ENCODE peak calls at places on chromosome 15, in five cellular contexts. One of them, this sample, is unnamed.

GRCh38 chr15:73322665-73323373 is 45.9 kb downstream of the HCN4 start:
- DNase-seq in NCI-H748 treated with DMSO at 0.1 percent for 48 hours: no peak
- DNase-seq in HTR-8/SVneo: no peak
- DNase-seq in memory B cell: no peak
- DNase-seq in T-helper 1 cell: no peak
- DNase-seq in this sample: no peak

GRCh38 chr15:73936588-73937312 is 10.5 kb downstream of the LOXL1 start:
- DNase-seq in NCI-H748 treated with DMSO at 0.1 percent for 48 hours: no peak
- DNase-seq in HTR-8/SVneo: no peak
- DNase-seq in memory B cell: no peak
- DNase-seq in T-helper 1 cell: no peak
- DNase-seq in this sample: no peak

GRCh38 chr15:79168922-79169322 is 78.3 kb upstream of the RASGRF1 start:
- DNase-seq in NCI-H748 treated with DMSO at 0.1 percent for 48 hours: peak
- DNase-seq in HTR-8/SVneo: no peak
- DNase-seq in memory B cell: no peak
- DNase-seq in T-helper 1 cell: no peak
- DNase-seq in this sample: no peak

GRCh38 chr15:90126457-90127435 is 24.5 kb upstream of the IDH2 start:
- DNase-seq in NCI-H748 treated with DMSO at 0.1 percent for 48 hours: no peak
- DNase-seq in HTR-8/SVneo: peak
- DNase-seq in memory B cell: no peak
- DNase-seq in T-helper 1 cell: no peak
- DNase-seq in this sample: no peak

GRCh38 chr15:78315686-78316085 is 16.3 kb upstream of the SKIC8 start:
- DNase-seq in NCI-H748 treated with DMSO at 0.1 percent for 48 hours: no peak
- DNase-seq in HTR-8/SVneo: no peak
- DNase-seq in memory B cell: no peak
- DNase-seq in T-helper 1 cell: no peak
- DNase-seq in this sample: no peak

GRCh38 chr15:63210151-63211051 is 21.0 kb downstream of the RAB8B start:
- DNase-seq in NCI-H748 treated with DMSO at 0.1 percent for 48 hours: no peak
- DNase-seq in HTR-8/SVneo: no peak
- DNase-seq in memory B cell: no peak
- DNase-seq in T-helper 1 cell: no peak
- DNase-seq in this sample: no peak

GRCh38 chr15:77497942-77498361 is 77.3 kb downstream of the HMG20A start:
- DNase-seq in NCI-H748 treated with DMSO at 0.1 percent for 48 hours: no peak
- DNase-seq in HTR-8/SVneo: no peak
- DNase-seq in memory B cell: no peak
- DNase-seq in T-helper 1 cell: no peak
- DNase-seq in this sample: no peak

GRCh38 chr15:35566991-35567390 is 21.0 kb upstream of the DPH6 start:
- DNase-seq in NCI-H748 treated with DMSO at 0.1 percent for 48 hours: no peak
- DNase-seq in HTR-8/SVneo: no peak
- DNase-seq in memory B cell: no peak
- DNase-seq in T-helper 1 cell: no peak
- DNase-seq in this sample: no peak

GRCh38 chr15:35880896-35881295 is 334.9 kb upstream of the DPH6 start:
- DNase-seq in NCI-H748 treated with DMSO at 0.1 percent for 48 hours: no peak
- DNase-seq in HTR-8/SVneo: no peak
- DNase-seq in memory B cell: no peak
- DNase-seq in T-helper 1 cell: no peak
- DNase-seq in this sample: no peak

GRCh38 chr15:71515375-71516186 is 294.8 kb upstream of the NR2E3 start:
- DNase-seq in NCI-H748 treated with DMSO at 0.1 percent for 48 hours: no peak
- DNase-seq in HTR-8/SVneo: no peak
- DNase-seq in memory B cell: no peak
- DNase-seq in T-helper 1 cell: no peak
- DNase-seq in this sample: no peak

GRCh38 chr15:77870195-77871065 is 207.1 kb downstream of the TBC1D2B start:
- DNase-seq in NCI-H748 treated with DMSO at 0.1 percent for 48 hours: peak
- DNase-seq in HTR-8/SVneo: peak
- DNase-seq in memory B cell: peak
- DNase-seq in T-helper 1 cell: peak
- DNase-seq in this sample: peak

GRCh38 chr15:45377630-45378148 is 655 bp downstream of the GATM start:
- DNase-seq in NCI-H748 treated with DMSO at 0.1 percent for 48 hours: no peak
- DNase-seq in HTR-8/SVneo: peak
- DNase-seq in memory B cell: no peak
- DNase-seq in T-helper 1 cell: no peak
- DNase-seq in this sample: no peak

GRCh38 chr15:78930577-78931388 is 14.1 kb downstream of the CTSH start:
- DNase-seq in NCI-H748 treated with DMSO at 0.1 percent for 48 hours: no peak
- DNase-seq in HTR-8/SVneo: peak
- DNase-seq in memory B cell: no peak
- DNase-seq in T-helper 1 cell: no peak
- DNase-seq in this sample: no peak